ENCODE peak calls at places on chromosomes 4 and X, in four cellular contexts. One of them, this sample, is unnamed.

GRCh38 chr4:124939908-124940307 is 227.4 kb upstream of the ANKRD50 start:
- DNase-seq in uterus: no peak
- DNase-seq in T-helper 2 cell: no peak
- DNase-seq in colonic mucosa: no peak
- DNase-seq in this sample: no peak

GRCh38 chr4:144894525-144894924 is 203.5 kb downstream of the ANAPC10 start:
- DNase-seq in T-helper 2 cell: no peak
- DNase-seq in colonic mucosa: no peak
- DNase-seq in uterus: no peak
- DNase-seq in this sample: peak

GRCh38 chr4:2341911-2342652 is 76.4 kb downstream of the ZFYVE28 start:
- DNase-seq in T-helper 2 cell: no peak
- DNase-seq in colonic mucosa: no peak
- DNase-seq in uterus: no peak
- DNase-seq in this sample: no peak

GRCh38 chr4:47790105-47790504 is 47.8 kb downstream of the CORIN start:
- DNase-seq in T-helper 2 cell: no peak
- DNase-seq in uterus: no peak
- DNase-seq in colonic mucosa: no peak
- DNase-seq in this sample: no peak

GRCh38 chrX:101485212-101486064 is at the start of gene ARMCX4:
- DNase-seq in colonic mucosa: no peak
- DNase-seq in T-helper 2 cell: peak
- DNase-seq in uterus: peak
- DNase-seq in this sample: peak

GRCh38 chrX:148417934-148418333 is 82.5 kb upstream of the AFF2 start:
- DNase-seq in colonic mucosa: no peak
- DNase-seq in uterus: no peak
- DNase-seq in T-helper 2 cell: no peak
- DNase-seq in this sample: no peak

GRCh38 chr4:55354648-55355047 is 8.6 kb downstream of the SRD5A3 start:
- DNase-seq in uterus: no peak
- DNase-seq in T-helper 2 cell: no peak
- DNase-seq in colonic mucosa: no peak
- DNase-seq in this sample: no peak

GRCh38 chr4:177964693-177965168 is 522.5 kb upstream of the AGA start:
- DNase-seq in colonic mucosa: no peak
- DNase-seq in uterus: no peak
- DNase-seq in T-helper 2 cell: no peak
- DNase-seq in this sample: no peak

GRCh38 chr4:76637704-76638361 is 202.8 kb downstream of the SHROOM3 start:
- DNase-seq in T-helper 2 cell: no peak
- DNase-seq in colonic mucosa: no peak
- DNase-seq in uterus: no peak
- DNase-seq in this sample: no peak

GRCh38 chr4:52199574-52200338 is 148.7 kb downstream of the SPATA18 start:
- DNase-seq in T-helper 2 cell: no peak
- DNase-seq in uterus: no peak
- DNase-seq in colonic mucosa: no peak
- DNase-seq in this sample: no peak

GRCh38 chr4:152460488-152460887 is 75.4 kb downstream of the FBXW7 start:
- DNase-seq in uterus: no peak
- DNase-seq in colonic mucosa: no peak
- DNase-seq in T-helper 2 cell: no peak
- DNase-seq in this sample: no peak

GRCh38 chr4:61533140-61533539 is 333.0 kb downstream of the ADGRL3 start:
- DNase-seq in uterus: no peak
- DNase-seq in colonic mucosa: no peak
- DNase-seq in T-helper 2 cell: no peak
- DNase-seq in this sample: no peak

GRCh38 chrX:51955200-51955599 is 61.8 kb downstream of the MAGED1 start:
- DNase-seq in T-helper 2 cell: no peak
- DNase-seq in colonic mucosa: no peak
- DNase-seq in uterus: no peak
- DNase-seq in this sample: no peak

GRCh38 chr4:94995684-94996394 is 238.1 kb downstream of the BMPR1B start:
- DNase-seq in T-helper 2 cell: no peak
- DNase-seq in colonic mucosa: no peak
- DNase-seq in uterus: no peak
- DNase-seq in this sample: peak

GRCh38 chrX:65407157-65407626 is 127.4 kb downstream of the LAS1L start:
- DNase-seq in colonic mucosa: no peak
- DNase-seq in uterus: no peak
- DNase-seq in T-helper 2 cell: no peak
- DNase-seq in this sample: no peak

GRCh38 chrX:38304010-38304409 is 23.3 kb downstream of the RPGR start:
- DNase-seq in uterus: no peak
- DNase-seq in T-helper 2 cell: no peak
- DNase-seq in colonic mucosa: no peak
- DNase-seq in this sample: no peak

GRCh38 chr4:117421706-117422105 is 336.3 kb upstream of the TRAM1L1 start:
- DNase-seq in colonic mucosa: no peak
- DNase-seq in uterus: no peak
- DNase-seq in T-helper 2 cell: no peak
- DNase-seq in this sample: no peak

GRCh38 chr4:158871050-158871724 is 102.4 kb downstream of the FNIP2 start:
- DNase-seq in T-helper 2 cell: no peak
- DNase-seq in uterus: no peak
- DNase-seq in colonic mucosa: no peak
- DNase-seq in this sample: no peak

GRCh38 chr4:137425281-137425680 is 107.0 kb downstream of the PCDH18 start:
- DNase-seq in T-helper 2 cell: no peak
- DNase-seq in colonic mucosa: no peak
- DNase-seq in uterus: no peak
- DNase-seq in this sample: no peak

GRCh38 chr4:37960098-37960497 is at the start of gene PTTG2:
- DNase-seq in T-helper 2 cell: no peak
- DNase-seq in uterus: no peak
- DNase-seq in colonic mucosa: no peak
- DNase-seq in this sample: no peak

GRCh38 chr4:16897351-16897750 is 1.1 kb downstream of the LDB2 start:
- DNase-seq in colonic mucosa: no peak
- DNase-seq in uterus: no peak
- DNase-seq in T-helper 2 cell: no peak
- DNase-seq in this sample: no peak

GRCh38 chr4:168221298-168221697 is 97.3 kb downstream of the DDX60 start:
- DNase-seq in uterus: no peak
- DNase-seq in colonic mucosa: no peak
- DNase-seq in T-helper 2 cell: no peak
- DNase-seq in this sample: no peak

GRCh38 chr4:169619518-169619957 is 840 bp upstream of the CLCN3 start:
- DNase-seq in uterus: peak
- DNase-seq in T-helper 2 cell: no peak
- DNase-seq in colonic mucosa: peak
- DNase-seq in this sample: no peak

GRCh38 chr4:129240816-129241215 is 144.9 kb downstream of the C4orf33 start:
- DNase-seq in colonic mucosa: no peak
- DNase-seq in uterus: no peak
- DNase-seq in T-helper 2 cell: no peak
- DNase-seq in this sample: no peak

GRCh38 chr4:173057442-173057841 is 111.2 kb upstream of the GALNT7 start:
- DNase-seq in uterus: no peak
- DNase-seq in colonic mucosa: no peak
- DNase-seq in T-helper 2 cell: no peak
- DNase-seq in this sample: no peak

GRCh38 chrX:17846045-17846444 is 15.1 kb downstream of the RAI2 start:
- DNase-seq in colonic mucosa: no peak
- DNase-seq in uterus: no peak
- DNase-seq in T-helper 2 cell: no peak
- DNase-seq in this sample: no peak

GRCh38 chrX:26470946-26471345 is 255.0 kb downstream of the MAGEB5 start:
- DNase-seq in colonic mucosa: no peak
- DNase-seq in uterus: no peak
- DNase-seq in T-helper 2 cell: no peak
- DNase-seq in this sample: no peak

GRCh38 chr4:7892212-7893019 is 47.2 kb downstream of the AFAP1 start:
- DNase-seq in colonic mucosa: no peak
- DNase-seq in T-helper 2 cell: no peak
- DNase-seq in uterus: no peak
- DNase-seq in this sample: no peak

GRCh38 chrX:110795645-110796510 is at the start of gene CHRDL1:
- DNase-seq in uterus: peak
- DNase-seq in T-helper 2 cell: no peak
- DNase-seq in colonic mucosa: peak
- DNase-seq in this sample: peak

GRCh38 chr4:6346373-6347110 is 76.9 kb downstream of the WFS1 start:
- DNase-seq in T-helper 2 cell: no peak
- DNase-seq in uterus: no peak
- DNase-seq in colonic mucosa: no peak
- DNase-seq in this sample: peak

GRCh38 chr4:6499241-6499605 is 26.8 kb upstream of the PPP2R2C start:
- DNase-seq in uterus: no peak
- DNase-seq in colonic mucosa: peak
- DNase-seq in T-helper 2 cell: no peak
- DNase-seq in this sample: no peak

GRCh38 chr4:107863850-107864371 is 39.2 kb downstream of the SGMS2 start:
- DNase-seq in uterus: no peak
- DNase-seq in T-helper 2 cell: no peak
- DNase-seq in colonic mucosa: peak
- DNase-seq in this sample: no peak

GRCh38 chrX:132423323-132423722 is 65.5 kb downstream of the MBNL3 start:
- DNase-seq in colonic mucosa: no peak
- DNase-seq in T-helper 2 cell: no peak
- DNase-seq in uterus: no peak
- DNase-seq in this sample: no peak

GRCh38 chr4:130849985-130850632 is 1754.2 kb downstream of the C4orf33 start:
- DNase-seq in uterus: no peak
- DNase-seq in colonic mucosa: no peak
- DNase-seq in T-helper 2 cell: no peak
- DNase-seq in this sample: no peak

This sample was measured in psoas muscle.